ENCODE peak calls at places on chromosomes 7 and 10, in six cellular contexts. Q is HCT116, U is SK-N-SH, M is GM12878, G is HepG2, V is K562. T is an unnamed sample.
A peak's percentile ranks its signal among the peaks of the same experiment; 100 is the strongest.

GRCh38 chr10:23096814-23097549 is 1.6 kb downstream of the MSRB2 start:
- DNase-seq in Q (no peak), U (peak; percentile 43), M (no peak), G (no peak), V (no peak), T (no peak)

GRCh38 chr7:105677803-105678583 is 96.7 kb upstream of the EFCAB10 start:
- DNase-seq in Q (no peak), U (no peak), M (peak; percentile 45), G (no peak), V (no peak), T (no peak)

GRCh38 chr7:30800785-30801252 is 29.6 kb downstream of the MINDY4 start:
- DNase-seq in Q (peak; percentile 29), U (peak; percentile 89), M (peak; percentile 21), G (peak; percentile 34), V (peak; percentile 62), T (peak; percentile 85)

GRCh38 chr7:107715531-107715930 is 28.4 kb upstream of the CBLL1 start:
- DNase-seq in Q (no peak), U (no peak), M (no peak), G (no peak), V (no peak), T (no peak)

GRCh38 chr7:134891262-134892001 is 94.9 kb upstream of the AGBL3 start:
- DNase-seq in Q (peak; percentile 94), U (peak; percentile 88), M (no peak), G (peak; percentile 98), V (no peak), T (peak; percentile 88)

GRCh38 chr7:134632937-134633540 is 13.6 kb upstream of the BPGM start:
- DNase-seq in Q (peak; percentile 51), U (peak; percentile 34), M (no peak), G (peak; percentile 44), V (peak; percentile 54), T (peak; percentile 76)

GRCh38 chr7:976901-977325 is 1.6 kb upstream of the COX19 start:
- DNase-seq in Q (no peak), U (no peak), M (no peak), G (peak; percentile 83), V (no peak), T (no peak)

GRCh38 chr7:36686499-36686898 is 37.8 kb downstream of the AOAH start:
- DNase-seq in Q (peak; percentile 19), U (no peak), M (no peak), G (no peak), V (no peak), T (no peak)

GRCh38 chr10:78455873-78456272 is 422.2 kb downstream of the RPS24 start:
- DNase-seq in Q (no peak), U (no peak), M (no peak), G (no peak), V (no peak), T (no peak)

GRCh38 chr7:138460176-138460648 is at the start of gene TRIM24:
- DNase-seq in Q (no peak), U (peak; percentile 99), M (no peak), G (no peak), V (no peak), T (no peak)

GRCh38 chr10:29895436-29895835 is 163.9 kb downstream of the JCAD start:
- DNase-seq in Q (no peak), U (peak; percentile 14), M (no peak), G (no peak), V (no peak), T (peak; percentile 37)

GRCh38 chr7:39577229-39577874 is 11.1 kb downstream of the YAE1 start:
- DNase-seq in Q (no peak), U (no peak), M (no peak), G (no peak), V (no peak), T (no peak)

GRCh38 chr7:106736508-106737201 is 75.7 kb upstream of the CCDC71L start:
- DNase-seq in Q (peak; percentile 73), U (peak; percentile 30), M (peak; percentile 48), G (peak; percentile 28), V (peak; percentile 43), T (peak; percentile 90)

DNA sequence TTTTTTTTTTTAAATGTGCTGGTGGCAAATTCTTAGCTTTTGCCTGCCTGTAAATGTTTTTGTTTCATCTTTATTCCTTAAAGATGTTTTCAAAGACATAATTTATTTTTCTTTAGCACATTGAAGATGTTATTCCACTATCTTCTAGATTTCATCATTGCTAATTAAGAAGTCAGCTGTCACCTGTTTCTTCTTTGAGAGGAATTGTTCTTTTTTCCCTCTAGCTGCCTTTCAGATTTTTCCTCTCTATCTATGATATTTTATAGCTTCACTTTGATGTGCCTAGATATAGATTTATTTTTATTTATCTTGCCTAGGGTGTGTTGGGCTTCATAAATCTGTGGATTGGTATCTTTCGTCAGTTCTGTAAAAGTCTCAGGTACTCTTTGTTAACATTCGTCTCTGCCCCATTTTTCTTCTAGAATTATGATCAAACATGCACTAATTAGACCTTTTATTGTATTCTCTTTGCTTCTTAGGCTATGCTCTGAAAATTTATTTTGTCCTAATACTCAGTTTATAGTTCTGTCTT is 50.0 kb upstream of the GATA3 start:
- DNase-seq in Q (no peak), U (no peak), M (no peak), G (no peak), V (no peak), T (no peak)
- TF ChIP-seq REST in Q (no peak), U (no peak), M (no peak), G (no peak), V (no peak), T (no peak)

GRCh38 chr10:103885617-103886016 is 30.2 kb upstream of the SH3PXD2A start:
- DNase-seq in Q (no peak), U (no peak), M (no peak), G (no peak), V (no peak), T (no peak)
- H4K20me1 ChIP-seq in Q (no peaks in the 10 kb centered on the region), U (no peaks in the 10 kb centered on the region), M (no peaks in the 10 kb centered on the region), G (no peaks in the 10 kb centered on the region), V (no peaks in the 10 kb centered on the region), T (no peaks in the 10 kb centered on the region)

DNA sequence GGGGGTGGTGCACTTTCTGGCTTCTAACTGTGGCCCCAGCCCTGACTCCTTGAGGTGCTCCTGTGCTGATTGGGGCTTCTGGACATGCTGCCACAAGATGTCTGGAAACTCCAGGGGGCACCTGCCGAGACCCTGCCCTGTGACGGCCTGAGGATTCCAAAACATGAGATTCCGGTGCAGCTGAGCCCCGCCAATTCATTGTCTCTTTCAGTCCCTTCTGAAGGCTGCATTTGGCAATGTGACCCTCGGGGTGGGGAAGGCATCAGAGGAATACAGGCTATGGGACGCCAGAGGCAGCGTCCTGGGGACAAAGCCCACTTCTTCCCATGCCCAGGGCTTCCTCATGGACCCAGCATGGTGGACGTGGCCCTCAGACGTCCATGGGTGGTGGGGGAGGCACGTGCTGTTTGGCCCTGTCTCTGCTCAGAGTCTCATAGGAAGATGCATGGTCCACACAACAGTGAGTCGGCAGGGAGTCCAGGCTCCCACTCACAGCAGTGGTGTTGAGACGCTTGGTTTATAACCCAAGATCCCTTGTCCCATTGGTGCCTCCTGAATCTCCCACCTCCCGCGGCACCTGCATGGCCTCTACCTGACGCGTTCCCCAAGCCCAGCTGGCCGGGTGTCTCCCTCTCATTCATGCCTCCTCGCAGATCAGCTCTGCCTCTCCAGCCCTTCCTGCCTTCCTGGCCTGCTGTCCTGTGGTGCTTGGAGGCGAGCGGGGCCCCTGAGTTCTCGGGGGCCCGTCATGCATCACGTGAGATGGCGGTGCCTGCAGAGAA is 129.9 kb downstream of the WDR37 start:
- DNase-seq in Q (no peak), U (no peak), M (no peak), G (no peak), V (no peak), T (no peak)
- H3K4me2 ChIP-seq in Q (no peak overlapping the region), U (no peak overlapping the region), M (no peak overlapping the region), G (no peak overlapping the region), V (no peak overlapping the region), T (no peak overlapping the region)

GRCh38 chr10:84522612-84523462 is 194.4 kb downstream of the CCSER2 start:
- DNase-seq in Q (no peak), U (no peak), M (no peak), G (no peak), V (no peak), T (peak; percentile 21)

GRCh38 chr10:84519235-84519634 is 190.8 kb downstream of the CCSER2 start:
- DNase-seq in Q (no peak), U (no peak), M (no peak), G (no peak), V (no peak), T (peak; percentile 39)

GRCh38 chr10:84521015-84521414 is 192.6 kb downstream of the CCSER2 start:
- DNase-seq in Q (no peak), U (no peak), M (no peak), G (no peak), V (no peak), T (peak; percentile 57)

GRCh38 chr10:84523509-84523908 is 195.1 kb downstream of the CCSER2 start:
- DNase-seq in Q (no peak), U (no peak), M (no peak), G (peak; percentile 94), V (no peak), T (no peak)

GRCh38 chr10:84521468-84521867 is 193.1 kb downstream of the CCSER2 start:
- DNase-seq in Q (no peak), U (no peak), M (no peak), G (no peak), V (no peak), T (no peak)
- TF ChIP-seq REST in Q (no peak), U (no peak), M (no peak), G (no peak), V (no peak), T (no peak)

DNA sequence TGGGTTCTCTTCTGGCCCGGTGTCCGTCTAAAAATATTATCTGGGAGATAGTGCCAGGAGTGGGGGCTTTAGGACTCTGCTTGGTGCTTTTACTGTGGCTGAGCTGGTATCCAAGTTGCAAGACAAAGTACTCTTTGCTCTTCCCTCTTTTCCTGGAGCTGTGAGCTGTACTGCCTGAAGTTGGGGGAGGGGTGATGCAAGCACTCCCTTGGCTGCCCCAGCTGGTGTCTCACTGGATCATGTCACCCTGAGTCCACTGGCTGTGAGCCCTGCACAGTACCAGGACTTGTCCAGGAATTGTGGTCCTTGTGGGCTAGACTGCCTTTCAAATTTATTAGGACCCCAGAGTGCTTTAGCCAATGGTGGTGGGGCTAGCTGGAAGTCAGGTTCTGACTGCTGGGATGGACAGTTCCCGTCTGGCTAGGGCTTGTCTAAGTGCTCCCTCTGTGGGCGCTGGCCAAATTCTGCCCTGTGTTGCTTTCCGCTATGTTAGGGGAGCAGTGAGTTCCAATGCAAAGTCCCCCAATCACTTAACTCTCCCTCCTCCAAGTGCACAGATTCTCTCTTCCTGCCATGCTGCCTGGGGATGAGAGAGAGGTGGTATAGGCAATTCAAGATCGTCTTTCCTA is 13.1 kb downstream of the CC2D2B start:
- DNase-seq in Q (no peak), U (no peak), M (no peak), G (no peak), V (no peak), T (peak; percentile 30)
- H4K20me1 ChIP-seq in Q (no peaks in the 10 kb centered on the region), U (no peaks in the 10 kb centered on the region), M (no peaks in the 10 kb centered on the region), G (no peaks in the 10 kb centered on the region), V (no peaks in the 10 kb centered on the region), T (no peaks in the 10 kb centered on the region)

GRCh38 chr7:54904986-54905385 is 113.8 kb upstream of the EGFR start:
- DNase-seq in Q (no peak), U (no peak), M (no peak), G (no peak), V (no peak), T (no peak)
- H3K4me2 ChIP-seq in Q (no peak overlapping the region), U (no peak overlapping the region), M (no peak overlapping the region), G (no peak overlapping the region), V (no peak overlapping the region), T (no peak overlapping the region)

GRCh38 chr7:25407932-25408480 is 179.7 kb upstream of the NPVF start:
- DNase-seq in Q (no peak), U (no peak), M (no peak), G (no peak), V (no peak), T (peak; percentile 74)
- TF ChIP-seq REST in Q (no peak), U (no peak), M (no peak), G (no peak), V (no peak), T (no peak)

T was measured in GM23338.